ENCODE peak calls at places on chromosomes 1 and 21, in ten cellular contexts. G is OCI-M1; S is activated CD4-positive, CD25-positive, alpha-beta regulatory T cell treated with anti-CD3 and anti-CD28 coated beads, Interleukin-2, amount 50 U/mL, for 16 hours; T is anterior cingulate cortex; C is NAMALWA; F is NCI-H1092; A is heart right ventricle; V is NCI-H146; B is lower leg skin; M is activated CD8-positive, alpha-beta T cell treated with anti-CD3 and anti-CD28 coated beads for 36 hours. H is an unnamed sample.

GRCh38 chr1:240414237-240414636 is 197.7 kb downstream of the GREM2 start:
- DNase-seq in V (no peak), B (no peak), S (no peak), M (no peak), C (no peak), F (no peak), A (no peak), T (no peak), G (no peak), H (peak; percentile 32)

GRCh38 chr1:214658785-214659184 is 55.8 kb downstream of the CENPF start:
- DNase-seq in A (no peak), G (no peak), V (no peak), B (no peak), C (no peak), T (no peak), F (no peak), M (no peak), S (no peak), H (peak; percentile 40)

GRCh38 chr1:66253330-66253921 is 280.5 kb upstream of the SGIP1 start:
- DNase-seq in A (no peak), V (peak; percentile 1), C (peak; percentile 70), B (peak; percentile 38), M (no peak), F (no peak), G (peak; percentile 77), T (no peak), S (no peak), H (peak; percentile 78)

GRCh38 chr1:179376223-179376622 is 10.5 kb downstream of the AXDND1 start:
- DNase-seq in F (no peak), G (no peak), T (no peak), C (no peak), M (no peak), B (no peak), S (no peak), A (no peak), V (no peak), H (no peak)

GRCh38 chr21:26888256-26888655 is 43.0 kb upstream of the ADAMTS1 start:
- DNase-seq in S (no peak), B (no peak), A (no peak), F (no peak), G (no peak), V (no peak), T (no peak), M (no peak), C (no peak), H (no peak)

GRCh38 chr1:31010081-31010989 is 55.2 kb downstream of the PUM1 start:
- DNase-seq in C (no peak), M (peak; percentile 64), F (no peak), G (no peak), A (no peak), B (no peak), V (no peak), T (no peak), S (peak; percentile 12), H (peak; percentile 70)

GRCh38 chr1:151993084-151993733 is 450 bp downstream of the S100A10 start:
- DNase-seq in C (peak; percentile 61), G (peak; percentile 53), T (no peak), A (peak; percentile 50), M (peak; percentile 58), S (no peak), V (no peak), B (no peak), F (no peak), H (peak; percentile 36)

GRCh38 chr1:61807606-61808005 is 65.3 kb downstream of the PATJ start:
- DNase-seq in A (no peak), M (no peak), C (no peak), V (no peak), T (no peak), B (no peak), F (no peak), S (no peak), G (no peak), H (no peak)

GRCh38 chr1:115056395-115056798 is 26.8 kb downstream of the TSHB start:
- DNase-seq in C (no peak), F (no peak), T (no peak), M (no peak), G (no peak), B (no peak), V (no peak), S (no peak), A (no peak), H (no peak)

GRCh38 chr1:11898831-11899467 is 27.3 kb downstream of the KIAA2013 start:
- DNase-seq in V (no peak), S (no peak), F (no peak), B (no peak), T (no peak), G (no peak), M (peak; percentile 32), C (no peak), A (no peak), H (peak; percentile 24)

GRCh38 chr1:52268372-52268771 is 97.6 kb downstream of the CC2D1B start:
- DNase-seq in M (no peak), G (peak; percentile 68), T (peak; percentile 2), A (no peak), F (no peak), C (no peak), S (no peak), B (no peak), V (no peak), H (peak; percentile 49)

GRCh38 chr1:89673251-89673650 is 40.3 kb downstream of the LRRC8C start:
- DNase-seq in F (no peak), A (no peak), C (no peak), G (peak; percentile 33), T (no peak), B (no peak), S (no peak), M (no peak), V (no peak), H (peak; percentile 52)

GRCh38 chr1:201675143-201675542 is 136.2 kb downstream of the NAV1 start:
- DNase-seq in V (no peak), T (no peak), F (no peak), M (no peak), A (peak; percentile 66), C (no peak), G (peak; percentile 97), B (no peak), S (no peak), H (no peak)

GRCh38 chr21:37793660-37794059 is 122.6 kb downstream of the KCNJ6 start:
- DNase-seq in V (no peak), F (no peak), S (no peak), A (no peak), G (no peak), C (no peak), B (no peak), T (no peak), M (no peak), H (peak; percentile 13)

GRCh38 chr1:19612516-19612915 is 31.6 kb upstream of the NBL1 start:
- DNase-seq in V (no peak), T (no peak), G (no peak), C (no peak), M (no peak), B (no peak), S (no peak), A (no peak), F (no peak), H (no peak)

GRCh38 chr1:228883535-228883934 is 148.3 kb downstream of the RHOU start:
- DNase-seq in T (no peak), B (no peak), F (no peak), A (no peak), M (no peak), C (no peak), G (no peak), V (no peak), S (no peak), H (no peak)

GRCh38 chr1:64518692-64519481 is 49.0 kb downstream of the CACHD1 start:
- DNase-seq in G (no peak), B (no peak), C (no peak), V (no peak), S (no peak), M (no peak), T (no peak), F (no peak), A (no peak), H (no peak)

GRCh38 chr21:43331962-43332458 is 94.9 kb downstream of the SIK1 start:
- DNase-seq in M (no peak), S (no peak), G (no peak), F (no peak), B (no peak), A (peak; percentile 22), C (no peak), T (peak; percentile 85), V (no peak), H (peak; percentile 82)

GRCh38 chr21:25573409-25574206 is 33.7 kb downstream of the MRPL39 start:
- DNase-seq in V (peak; percentile 10), F (no peak), G (peak; percentile 67), M (peak; percentile 87), S (peak; percentile 52), A (no peak), B (no peak), T (no peak), C (peak; percentile 90), H (peak; percentile 88)

GRCh38 chr1:231315887-231316286 is 21.8 kb downstream of the EXOC8 start:
- DNase-seq in G (peak; percentile 76), B (no peak), T (no peak), V (peak; percentile 26), S (no peak), M (peak; percentile 66), F (peak; percentile 25), C (peak; percentile 60), A (peak; percentile 36), H (peak; percentile 35)

GRCh38 chr1:83742446-83742845 is 256.5 kb downstream of the TTLL7 start:
- DNase-seq in S (no peak), V (no peak), C (no peak), M (no peak), T (no peak), G (no peak), A (no peak), B (no peak), F (no peak), H (no peak)

GRCh38 chr1:44423706-44424546 is 18.9 kb downstream of the RNF220 start:
- DNase-seq in A (peak; percentile 27), C (no peak), T (peak; percentile 41), V (no peak), M (no peak), F (no peak), S (no peak), G (no peak), B (peak; percentile 48), H (peak; percentile 77)

GRCh38 chr1:84773195-84773594 is 82.9 kb upstream of the SSX2IP start:
- DNase-seq in M (no peak), G (no peak), C (no peak), S (no peak), B (no peak), A (no peak), V (no peak), T (no peak), F (no peak), H (peak; percentile 86)

GRCh38 chr21:16775056-16775455 is 737.8 kb upstream of the CXADR start:
- DNase-seq in T (peak; percentile 54), B (no peak), G (no peak), S (no peak), C (no peak), V (no peak), M (no peak), F (peak; percentile 82), A (no peak), H (no peak)

GRCh38 chr21:46253610-46254124 is 25.1 kb upstream of the LSS start:
- DNase-seq in F (no peak), A (no peak), G (peak; percentile 81), V (no peak), S (peak; percentile 26), C (peak; percentile 94), M (peak; percentile 83), B (no peak), T (no peak), H (no peak)

GRCh38 chr21:34609244-34609950 is 5.5 kb downstream of the RCAN1 start:
- DNase-seq in C (no peak), A (no peak), M (no peak), V (peak; percentile 79), B (no peak), G (no peak), T (no peak), S (no peak), F (no peak), H (peak; percentile 84)

GRCh38 chr1:184150776-184151531 is 99.4 kb downstream of the TSEN15 start:
- DNase-seq in T (peak; percentile 77), G (peak; percentile 12), V (no peak), S (no peak), C (no peak), B (peak; percentile 54), A (no peak), F (no peak), M (no peak), H (no peak)

GRCh38 chr1:236397173-236397759 is 3.2 kb downstream of the EDARADD start:
- DNase-seq in B (no peak), S (no peak), G (no peak), T (no peak), C (no peak), A (no peak), V (no peak), M (no peak), F (no peak), H (peak; percentile 16)